ENCODE peak calls at places on chromosomes 12 and 14, in six cellular contexts. K is GM12878, I is transverse colon, A is A549, Y is ovary, J is HepG2. U is an unnamed sample.

GRCh38 chr12:124694846-124695497 is 127.6 kb upstream of the NCOR2 start:
- DNase-seq in A (no peak), J (no peak), K (no peak), Y (peak), I (no peak), U (no peak)

GRCh38 chr12:76506149-76506548 is 53.4 kb downstream of the OSBPL8 start:
- DNase-seq in J (no peak), Y (no peak), I (no peak), K (no peak), A (no peak), U (no peak)

GRCh38 chr12:131075194-131075593 is 121.5 kb downstream of the ADGRD1 start:
- DNase-seq in I (no peak), Y (no peak), A (no peak), K (no peak), J (no peak), U (no peak)

GRCh38 chr12:120872487-120872886 is 31.7 kb downstream of the SPPL3 start:
- DNase-seq in K (no peak), Y (no peak), J (no peak), I (no peak), A (no peak), U (no peak)

GRCh38 chr12:131865196-131865875 is 29.1 kb upstream of the ULK1 start:
- DNase-seq in J (no peak), I (no peak), A (peak), K (no peak), Y (no peak), U (no peak)

GRCh38 chr12:113259499-113259953 is 38.3 kb downstream of the TPCN1 start:
- DNase-seq in J (peak), Y (peak), I (peak), A (no peak), K (no peak), U (peak)

GRCh38 chr12:45502481-45502880 is 227.0 kb upstream of the ARID2 start:
- DNase-seq in J (no peak), K (no peak), Y (no peak), A (no peak), I (no peak), U (no peak)

GRCh38 chr12:1879633-1880032 is 38.8 kb downstream of the CACNA2D4 start:
- DNase-seq in K (no peak), A (no peak), I (no peak), J (no peak), Y (no peak), U (no peak)

GRCh38 chr12:50271724-50272247 is 11.5 kb downstream of the LIMA1 start:
- DNase-seq in I (no peak), Y (no peak), K (no peak), J (peak), A (no peak), U (no peak)

GRCh38 chr14:105411017-105411941 is 8.3 kb upstream of the MTA1 start:
- DNase-seq in K (no peak), J (no peak), Y (peak), A (peak), I (peak), U (peak)

GRCh38 chr14:34368115-34368970 is 93.7 kb downstream of the SPTSSA start:
- DNase-seq in I (peak), K (no peak), Y (no peak), A (no peak), J (peak), U (no peak)

GRCh38 chr14:52783211-52783610 is 8.2 kb downstream of the GNPNAT1 start:
- DNase-seq in I (no peak), Y (no peak), J (no peak), A (no peak), K (no peak), U (no peak)

GRCh38 chr14:63770187-63770807 is 42.4 kb upstream of the SGPP1 start:
- DNase-seq in J (peak), A (no peak), I (peak), K (no peak), Y (no peak), U (peak)

GRCh38 chr14:90523961-90524875 is 127.4 kb downstream of the CALM1 start:
- DNase-seq in A (no peak), Y (no peak), J (no peak), I (no peak), K (no peak), U (no peak)

GRCh38 chr14:91019673-91020072 is 40.8 kb downstream of the RPS6KA5 start:
- DNase-seq in K (no peak), Y (no peak), A (no peak), I (no peak), J (no peak), U (no peak)

GRCh38 chr14:53865716-53866115 is 90.9 kb downstream of the BMP4 start:
- DNase-seq in J (no peak), Y (no peak), A (no peak), I (no peak), K (no peak), U (no peak)

GRCh38 chr12:54159140-54159539 is 29.6 kb downstream of the SMUG1 start:
- DNase-seq in Y (no peak), K (peak), J (peak), I (no peak), A (no peak), U (peak)

GRCh38 chr14:74838141-74838540 is 37.8 kb downstream of the PROX2 start:
- DNase-seq in Y (no peak), K (no peak), J (no peak), A (no peak), I (no peak), U (no peak)

GRCh38 chr14:104694991-104695659 is 5.7 kb downstream of the INF2 start:
- DNase-seq in J (no peak), A (no peak), I (peak), K (no peak), Y (no peak), U (peak)

GRCh38 chr12:106211973-106212372 is 35.8 kb downstream of the CKAP4 start:
- DNase-seq in Y (no peak), I (no peak), J (no peak), A (no peak), K (no peak), U (no peak)

GRCh38 chr12:99915251-99916082 is 69.3 kb downstream of the ANKS1B start:
- DNase-seq in Y (no peak), J (no peak), K (no peak), I (no peak), A (peak), U (no peak)

GRCh38 chr14:61493239-61493638 is 171.9 kb downstream of the PRKCH start:
- DNase-seq in J (no peak), I (no peak), K (no peak), Y (no peak), A (no peak), U (no peak)

GRCh38 chr12:57171668-57172067 is 24.2 kb upstream of the LRP1-AS start:
- DNase-seq in J (no peak), K (no peak), A (no peak), Y (peak), I (no peak), U (no peak)

GRCh38 chr12:120366884-120367251 is 2.1 kb downstream of the MSI1 start:
- DNase-seq in A (no peak), J (peak), Y (no peak), I (no peak), K (no peak), U (no peak)

GRCh38 chr12:64625243-64626077 is 15.2 kb downstream of the RASSF3 start:
- DNase-seq in A (peak), Y (no peak), K (peak), J (peak), I (peak), U (peak)

GRCh38 chr14:102415671-102416070 is 52.9 kb downstream of the TECPR2 start:
- DNase-seq in J (no peak), A (no peak), I (no peak), K (no peak), Y (no peak), U (no peak)

GRCh38 chr12:116090516-116090915 is 187.0 kb downstream of the MED13L start:
- DNase-seq in J (no peak), Y (no peak), K (no peak), I (no peak), A (no peak), U (no peak)

GRCh38 chr14:72515779-72516770 is 377.8 kb downstream of the DPF3 start:
- DNase-seq in I (no peak), J (no peak), Y (no peak), K (no peak), A (no peak), U (no peak)

GRCh38 chr12:57783861-57784260 is 1.3 kb downstream of the TSFM start:
- DNase-seq in I (no peak), K (no peak), J (no peak), A (no peak), Y (no peak), U (no peak)

GRCh38 chr14:55448146-55448614 is 7.8 kb upstream of the TBPL2 start:
- DNase-seq in J (no peak), Y (no peak), I (peak), K (no peak), A (peak), U (no peak)

GRCh38 chr14:21535545-21536394 is 9.6 kb upstream of the SALL2 start:
- DNase-seq in Y (no peak), J (no peak), K (no peak), I (no peak), A (no peak), U (no peak)

GRCh38 chr12:47804177-47804576 is 15.5 kb downstream of the HDAC7 start:
- DNase-seq in Y (no peak), J (no peak), K (no peak), I (no peak), A (no peak), U (no peak)

GRCh38 chr14:100488057-100488456 is 99.2 kb downstream of the BEGAIN start:
- DNase-seq in K (no peak), Y (no peak), I (no peak), J (no peak), A (no peak), U (no peak)

GRCh38 chr12:46150735-46151134 is 118.1 kb downstream of the SLC38A1 start:
- DNase-seq in A (no peak), I (no peak), J (no peak), Y (no peak), K (no peak), U (no peak)

GRCh38 chr12:64491718-64492117 is 39.8 kb downstream of the TBK1 start:
- DNase-seq in J (no peak), K (no peak), I (no peak), Y (no peak), A (no peak), U (no peak)

GRCh38 chr12:127238061-127238460 is 1028.9 kb upstream of the TMEM132C start:
- DNase-seq in A (no peak), Y (no peak), K (no peak), I (no peak), J (no peak), U (no peak)

DNA sequence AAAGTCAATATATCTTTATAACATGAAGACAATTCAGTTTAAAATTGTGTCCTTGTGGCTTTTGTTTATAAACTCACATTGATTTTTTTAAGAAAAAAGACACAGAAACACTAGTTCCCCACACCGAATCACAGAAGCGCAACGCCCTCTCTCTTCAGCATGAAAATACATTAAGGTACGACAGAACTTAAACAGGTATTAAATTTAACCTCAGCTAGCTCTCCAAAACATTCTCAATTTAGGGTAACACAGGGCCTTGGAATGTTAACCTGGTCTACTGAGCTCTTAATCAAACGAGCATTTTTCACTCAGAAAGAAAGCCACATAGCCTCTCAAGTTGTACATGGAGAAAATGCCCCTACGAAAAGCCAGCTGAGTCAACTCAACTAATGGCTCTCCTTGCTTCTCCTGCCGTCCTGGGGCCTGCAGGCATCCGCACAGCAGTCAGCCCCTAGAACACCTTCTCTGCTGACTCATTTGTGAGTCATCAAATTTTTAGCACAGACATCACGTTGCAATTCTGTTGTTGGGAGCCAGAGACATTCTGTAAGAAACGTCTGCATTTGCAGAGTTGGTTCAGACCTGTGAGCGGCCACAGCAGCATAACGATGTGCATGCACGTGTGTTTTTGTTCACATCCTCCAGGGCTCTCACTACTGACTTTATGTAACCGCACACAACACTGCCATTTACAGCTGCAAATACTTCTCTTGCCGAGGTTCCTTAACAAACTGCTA is 141.6 kb downstream of the ITPR2 start:
- DNase-seq in A (peak), K (no peak), I (no peak), J (peak), Y (peak), U (peak)
- TF ChIP-seq EP300 in A (no peak), K (no peak), I (no peak), J (no peak), Y (no peak), U (no peak)

GRCh38 chr14:31561155-31561846 is at the start of gene NUBPL:
- DNase-seq in I (peak), K (peak), J (peak), Y (peak), A (peak), U (peak)
- TF ChIP-seq EP300 in I (peak), K (no peak), J (peak), Y (peak), A (no peak), U (no peak)

GRCh38 chr12:65725376-65725775 is 98.9 kb upstream of the HMGA2 start:
- DNase-seq in A (no peak), K (no peak), J (no peak), I (no peak), Y (no peak), U (no peak)
- TF ChIP-seq EP300 in A (no peak), K (no peak), J (no peak), I (no peak), Y (no peak), U (no peak)

GRCh38 chr14:88481089-88481488 is 73.7 kb downstream of the PTPN21 start:
- DNase-seq in Y (no peak), A (no peak), I (no peak), J (no peak), K (no peak), U (no peak)
- TF ChIP-seq EP300 in Y (no peak), A (no peak), I (no peak), J (no peak), K (no peak), U (no peak)

GRCh38 chr12:107654866-107655265 is 30.7 kb upstream of the PWP1 start:
- DNase-seq in A (no peak), K (no peak), I (no peak), J (no peak), Y (no peak), U (no peak)
- TF ChIP-seq EP300 in A (no peak), K (no peak), I (no peak), J (no peak), Y (no peak), U (no peak)

GRCh38 chr14:95225251-95225887 is 68.0 kb upstream of the DICER1 start:
- DNase-seq in A (no peak), I (no peak), J (no peak), Y (no peak), K (no peak), U (no peak)
- TF ChIP-seq EP300 in A (no peak), I (no peak), J (no peak), Y (no peak), K (no peak), U (no peak)

GRCh38 chr12:6336079-6336858 is 5.6 kb downstream of the TNFRSF1A start:
- DNase-seq in J (peak), Y (peak), A (peak), I (peak), K (no peak), U (peak)
- TF ChIP-seq EP300 in J (peak), Y (peak), A (peak), I (peak), K (no peak), U (peak)

GRCh38 chr12:81143057-81143456 is 65.2 kb downstream of the ACSS3 start:
- DNase-seq in A (no peak), J (peak), Y (no peak), K (no peak), I (no peak), U (no peak)

GRCh38 chr12:81147286-81147919 is 69.5 kb downstream of the ACSS3 start:
- DNase-seq in Y (no peak), A (no peak), K (no peak), J (peak), I (no peak), U (no peak)

GRCh38 chr12:81141220-81141619 is 63.3 kb downstream of the ACSS3 start:
- DNase-seq in J (peak), I (no peak), A (no peak), K (no peak), Y (no peak), U (no peak)

DNA sequence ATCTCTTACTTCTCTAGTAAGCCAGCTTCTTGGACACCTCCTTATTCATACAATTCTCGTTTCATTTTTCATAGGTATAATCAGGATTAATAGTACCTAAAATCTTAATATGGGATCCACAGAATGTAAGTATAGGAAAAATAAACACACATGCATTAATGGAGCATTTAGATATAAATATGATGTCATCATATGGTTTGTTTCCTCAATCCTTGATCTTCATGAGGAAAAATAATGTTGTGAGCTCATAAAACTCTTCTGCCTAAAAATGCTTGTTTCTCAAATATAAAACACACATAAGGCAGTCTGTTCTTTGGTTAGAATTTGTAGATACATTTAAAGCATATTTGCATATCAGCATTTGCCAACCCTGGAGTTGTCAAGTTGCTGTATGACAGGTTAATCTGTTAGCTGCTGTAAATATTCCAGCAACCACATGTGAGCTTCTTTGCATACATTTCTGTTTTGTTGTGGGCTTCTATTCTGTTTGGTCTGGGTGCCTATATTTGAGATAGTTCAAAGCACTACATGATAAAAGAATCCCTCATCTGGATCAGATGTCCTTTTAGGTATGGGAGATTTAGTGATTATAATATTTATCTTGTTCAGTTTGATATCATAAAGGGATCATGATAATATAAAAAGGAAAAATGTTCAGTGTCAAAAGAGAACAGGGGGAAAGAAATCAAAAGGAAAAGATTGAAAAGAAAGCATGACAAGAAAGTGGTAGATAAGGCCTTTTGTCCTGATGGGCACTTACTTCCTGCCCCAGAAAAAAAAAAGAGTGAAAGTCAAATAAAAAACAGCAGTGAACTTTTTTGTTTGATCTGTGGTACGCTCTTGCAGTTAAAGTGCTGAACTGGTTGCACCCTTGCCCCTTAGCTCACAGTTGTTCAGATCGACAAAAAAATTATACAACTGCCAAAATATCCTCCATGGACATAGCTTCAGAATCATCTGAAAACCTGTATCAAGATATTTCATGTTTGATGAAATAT is 68.6 kb downstream of the ACSS3 start:
- DNase-seq in A (no peak), I (no peak), Y (no peak), K (no peak), J (peak), U (no peak)
- TF ChIP-seq EP300 in A (no peak), I (no peak), Y (no peak), K (no peak), J (no peak), U (no peak)

GRCh38 chr14:23006544-23007419 is 3.2 kb downstream of the C14orf93 start:
- DNase-seq in A (peak), K (peak), Y (peak), J (peak), I (peak), U (peak)
- TF ChIP-seq EP300 in A (no peak), K (no peak), Y (no peak), J (peak), I (no peak), U (no peak)